ENCODE peak calls at places on chromosomes 5 and 9, in seven cellular contexts. E is IMR-90, O is PC-3, D is GM12878, B is H9, V is HepG2, X is fibroblast of lung. M is an unnamed sample. For H3K4me1, the result is how much of the 10 kb centered on the place peaks cover.

GRCh38 chr5:160380041-160380440 is 9.6 kb upstream of the C1QTNF2 start:
- DNase-seq in B (no peak), E (no peak), X (no peak), V (no peak), D (no peak), O (no peak), M (no peak)

GRCh38 chr5:39076757-39077475 is 2.7 kb upstream of the RICTOR start:
- DNase-seq in B (no peak), O (peak), E (peak), D (peak), V (no peak), X (peak), M (peak)

GRCh38 chr5:33588654-33589372 is 148.0 kb downstream of the TARS1 start:
- DNase-seq in O (peak), E (no peak), V (peak), D (no peak), B (peak), X (no peak), M (no peak)

GRCh38 chr5:54173251-54173650 is 137.1 kb downstream of the ARL15 start:
- DNase-seq in V (no peak), D (no peak), B (no peak), E (no peak), O (no peak), X (no peak), M (no peak)

GRCh38 chr5:154575869-154576806 is 98.1 kb upstream of the HAND1 start:
- DNase-seq in D (peak), E (no peak), V (peak), O (peak), X (no peak), B (no peak), M (peak)

GRCh38 chr9:106953166-106953565 is 90.2 kb downstream of the ZNF462 start:
- DNase-seq in E (peak), O (peak), V (no peak), B (no peak), X (peak), D (no peak), M (no peak)

GRCh38 chr9:34634551-34634945 is 3.0 kb downstream of the SIGMAR1 start:
- DNase-seq in X (no peak), E (no peak), V (no peak), B (no peak), D (no peak), O (no peak), M (no peak)

GRCh38 chr5:130994496-130995253 is 170.4 kb downstream of the HINT1 start:
- DNase-seq in E (no peak), V (no peak), D (no peak), X (no peak), O (no peak), B (no peak), M (no peak)

GRCh38 chr5:137688248-137688840 is 47.5 kb downstream of the KLHL3 start:
- DNase-seq in V (no peak), X (no peak), B (no peak), E (peak), D (no peak), O (no peak), M (no peak)

GRCh38 chr5:178781936-178782335 is 51.5 kb upstream of the ZNF354A start:
- DNase-seq in O (no peak), V (no peak), D (no peak), E (no peak), X (no peak), B (no peak), M (no peak)

GRCh38 chr9:84711936-84712335 is 42.4 kb downstream of the NTRK2 start:
- DNase-seq in X (no peak), O (peak), E (no peak), B (no peak), V (no peak), D (no peak), M (no peak)

GRCh38 chr5:112205840-112206239 is 213.2 kb downstream of the EPB41L4A start:
- DNase-seq in B (peak), X (no peak), E (no peak), D (no peak), O (no peak), V (no peak), M (no peak)

GRCh38 chr5:126433708-126434107 is 10.5 kb downstream of the GRAMD2B start:
- DNase-seq in D (no peak), O (no peak), E (peak), B (no peak), X (no peak), V (no peak), M (no peak)

GRCh38 chr5:71738962-71739361 is 19.9 kb downstream of the CARTPT start:
- DNase-seq in E (no peak), V (no peak), X (no peak), D (peak), B (no peak), O (no peak), M (no peak)

GRCh38 chr9:131744171-131744714 is 4.4 kb upstream of the RAPGEF1 start:
- DNase-seq in V (peak), X (no peak), D (no peak), B (no peak), O (no peak), E (peak), M (no peak)

DNA sequence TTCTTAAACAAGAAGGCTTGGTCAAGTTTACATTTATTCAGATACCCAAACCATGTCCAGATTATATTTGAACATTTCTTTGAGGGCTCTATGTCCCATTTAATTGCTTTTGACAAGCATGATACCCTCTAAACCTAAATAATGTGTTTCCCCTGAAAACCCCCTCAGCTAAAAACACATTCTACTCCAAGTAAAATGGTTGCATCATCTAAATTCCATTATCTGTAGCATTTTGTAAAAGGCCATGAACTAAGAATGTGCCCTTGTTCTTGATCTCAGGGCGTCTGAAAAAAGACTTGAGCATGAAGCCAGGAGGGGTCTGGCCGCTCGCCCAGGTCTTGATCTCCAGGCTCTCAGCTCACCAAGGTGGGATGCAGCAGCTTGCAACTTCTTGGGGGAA is 53.5 kb upstream of the ERCC6L2 start:
- DNase-seq in X (no peak), V (no peak), E (no peak), O (no peak), D (no peak), B (no peak), M (no peak)
- H2AFZ ChIP-seq in X (no peak), V (no peak), E (no peak), O (no peak), D (no peak), B (no peak), M (no peak)

GRCh38 chr5:80960531-80961375 is 590 bp downstream of the RASGRF2 start:
- DNase-seq in D (no peak), V (peak), B (peak), X (peak), O (no peak), E (peak), M (no peak)
- TF ChIP-seq CTCF in D (no peak), V (peak), B (no peak), X (no peak), O (no peak), E (peak), M (no peak)

GRCh38 chr9:121745396-121745695 is 93.9 kb downstream of the DAB2IP start:
- DNase-seq in E (no peak), V (no peak), O (no peak), B (no peak), X (no peak), D (no peak), M (no peak)

GRCh38 chr9:121744687-121745395 is 93.4 kb downstream of the DAB2IP start:
- DNase-seq in D (no peak), V (peak), E (peak), B (no peak), X (no peak), O (no peak), M (no peak)

GRCh38 chr9:121742923-121743322 is 91.5 kb downstream of the DAB2IP start:
- DNase-seq in B (no peak), O (no peak), E (no peak), X (no peak), D (no peak), V (no peak), M (no peak)

GRCh38 chr9:121743441-121744001 is 92.1 kb downstream of the DAB2IP start:
- DNase-seq in X (peak), B (peak), D (no peak), O (peak), E (peak), V (peak), M (no peak)

GRCh38 chr9:121744002-121744686 is 92.7 kb downstream of the DAB2IP start:
- DNase-seq in E (peak), B (peak), O (peak), D (no peak), V (peak), X (peak), M (no peak)
- H3K4me1 ChIP-seq in E (under half), B (under half), O (under half), D (under half), V (half or more), X (under half), M (under half)

GRCh38 chr9:121500165-121500478 is 478 bp upstream of the GGTA1 start:
- DNase-seq in B (no peak), D (no peak), O (no peak), E (no peak), X (no peak), V (no peak), M (no peak)

GRCh38 chr9:121499177-121499426 is 542 bp downstream of the GGTA1 start:
- DNase-seq in E (no peak), B (peak), D (no peak), O (no peak), X (no peak), V (no peak), M (no peak)

GRCh38 chr9:121498150-121498486 is 1.5 kb downstream of the GGTA1 start:
- DNase-seq in V (peak), E (peak), O (peak), D (peak), X (peak), B (peak), M (peak)

GRCh38 chr9:121499427-121500164 is at the start of gene GGTA1:
- DNase-seq in V (no peak), D (no peak), X (peak), E (peak), O (peak), B (peak), M (peak)

DNA sequence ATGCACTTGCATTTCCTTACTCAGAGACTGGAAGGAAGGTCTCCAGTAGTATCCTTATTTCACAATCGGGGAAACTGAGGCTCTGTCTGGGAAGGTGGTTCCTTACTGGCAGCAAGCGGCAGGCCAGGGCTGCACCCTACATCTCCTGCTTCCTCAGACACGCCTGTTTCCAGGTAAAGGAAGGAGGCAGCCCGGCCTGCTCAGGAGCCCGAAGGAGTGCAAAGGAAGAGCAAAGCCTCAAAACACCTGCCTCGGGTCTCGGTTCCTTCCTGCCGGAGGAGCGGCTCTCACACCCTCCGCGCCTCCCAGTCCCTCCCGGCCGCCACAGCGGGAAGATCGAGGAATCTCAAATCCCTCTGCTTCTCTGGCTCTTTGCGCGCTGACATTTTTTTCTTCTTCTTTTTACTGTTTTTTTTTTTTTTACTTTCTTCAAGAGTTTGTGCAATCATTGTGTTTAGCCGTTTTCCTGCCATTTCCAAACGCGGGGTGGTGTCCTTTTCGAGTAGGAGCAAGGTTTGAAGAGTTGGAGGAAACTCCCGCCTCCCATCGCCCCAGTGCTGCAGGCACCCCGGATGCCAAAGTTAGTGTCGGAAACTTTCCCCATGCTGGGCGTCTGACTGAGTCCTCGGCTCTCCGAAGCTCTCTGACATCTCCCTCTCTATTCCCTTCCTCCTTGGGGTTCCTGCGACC is 1.0 kb downstream of the GGTA1 start:
- DNase-seq in B (peak), E (peak), O (peak), V (no peak), X (peak), D (no peak), M (no peak)
- H2AFZ ChIP-seq in B (peak), E (peak), O (peak), V (no peak), X (no peak), D (no peak), M (peak)

GRCh38 chr5:110631236-110631635 is 95.2 kb downstream of the TMEM232 start:
- DNase-seq in B (no peak), X (no peak), D (no peak), V (no peak), O (no peak), E (no peak), M (no peak)

GRCh38 chr5:110623875-110624274 is 102.6 kb downstream of the TMEM232 start:
- DNase-seq in D (no peak), O (no peak), B (no peak), E (peak), X (peak), V (no peak), M (no peak)

GRCh38 chr5:110630350-110630749 is 96.1 kb downstream of the TMEM232 start:
- DNase-seq in V (no peak), E (no peak), O (no peak), D (no peak), B (no peak), X (no peak), M (no peak)

DNA sequence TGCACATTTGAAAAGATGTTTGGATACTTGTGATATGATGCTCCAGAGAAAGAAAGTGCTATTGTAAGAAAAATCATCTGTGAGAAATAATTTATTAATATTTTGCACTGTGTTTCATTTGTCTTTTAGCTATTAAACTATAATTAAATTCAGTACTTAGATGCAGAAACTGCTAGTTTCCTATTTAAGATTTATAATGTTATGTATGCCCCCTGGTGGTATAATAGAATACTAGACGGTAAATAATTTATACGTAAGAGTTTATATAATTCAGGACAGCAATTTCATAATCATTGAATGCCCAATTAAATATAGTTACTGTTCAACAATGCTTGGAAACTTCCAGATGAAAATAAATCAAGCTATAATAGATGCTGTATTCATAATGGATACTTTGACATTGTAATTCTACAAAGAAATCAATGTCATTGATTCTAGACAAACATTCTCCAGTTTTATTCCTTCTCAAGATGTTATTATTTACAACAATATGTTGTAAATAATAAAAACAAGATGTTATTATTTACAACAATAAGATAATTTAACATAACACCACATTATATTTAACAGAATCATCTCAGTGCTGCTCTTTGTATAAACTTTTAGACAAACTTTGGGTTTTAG is 101.0 kb downstream of the TMEM232 start:
- DNase-seq in V (peak), B (no peak), X (peak), E (peak), O (peak), D (no peak), M (peak)
- TF ChIP-seq CTCF in V (no peak), B (peak), X (peak), E (peak), O (peak), D (peak), M (peak)

DNA sequence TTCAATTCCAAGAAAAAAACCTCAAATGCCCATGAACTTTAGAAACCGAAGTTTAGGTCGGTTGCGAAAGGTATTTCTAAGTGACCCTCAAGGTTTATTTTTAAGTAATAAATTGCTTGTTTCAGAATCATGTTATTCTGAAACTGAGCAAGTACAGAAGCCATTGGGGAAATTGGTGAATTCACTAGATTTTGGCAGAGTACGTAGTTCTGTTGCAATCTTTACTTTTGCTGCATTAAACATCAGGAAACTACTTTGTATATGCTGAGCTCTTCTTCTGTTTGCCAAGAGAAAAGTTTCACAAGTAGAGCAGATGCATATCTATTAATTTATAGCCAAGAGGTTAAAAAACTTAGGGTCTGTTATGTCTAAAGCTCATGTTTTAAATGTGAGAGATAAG is 161.9 kb upstream of the RPS23 start:
- DNase-seq in X (peak), D (no peak), O (no peak), V (no peak), E (peak), B (no peak), M (no peak)
- H3K4me1 ChIP-seq in X (under half), D (under half), O (under half), V (under half), E (under half), B (under half), M (under half)